ENCODE peak calls at places on chromosomes 6 and 20, in five cellular contexts. J is cardiac muscle cell, W is brain microvascular endothelial cell, E is fibroblast of lung, A is astrocyte. U is an unnamed sample.

GRCh38 chr6:38012573-38012972 is 193.0 kb downstream of the ZFAND3 start:
- DNase-seq in J (peak; percentile 70), W (peak; percentile 28), E (peak; percentile 59), A (peak; percentile 30), U (peak; percentile 16)

GRCh38 chr20:60792941-60793340 is 459.1 kb upstream of the CDH4 start:
- DNase-seq in J (no peak), W (no peak), E (no peak), A (no peak), U (no peak)

GRCh38 chr6:137357263-137357947 is 136.8 kb downstream of the OLIG3 start:
- DNase-seq in J (no peak), W (no peak), E (no peak), A (no peak), U (no peak)

GRCh38 chr6:166488081-166488685 is 98.3 kb downstream of the RAMACL start:
- DNase-seq in J (peak; percentile 72), W (peak; percentile 60), E (no peak), A (no peak), U (no peak)

GRCh38 chr6:2989332-2990178 is 10.1 kb upstream of the NQO2 start:
- DNase-seq in J (peak; percentile 99), W (peak; percentile 97), E (peak; percentile 97), A (peak; percentile 96), U (peak; percentile 91)

GRCh38 chr20:699811-700338 is 24.3 kb upstream of the SCRT2 start:
- DNase-seq in J (no peak), W (no peak), E (no peak), A (no peak), U (no peak)

GRCh38 chr20:36541227-36542018 is at the start of gene MYL9:
- DNase-seq in J (peak; percentile 90), W (peak; percentile 73), E (peak; percentile 81), A (peak; percentile 53), U (no peak)

GRCh38 chr6:12923644-12924235 is 207.2 kb downstream of the PHACTR1 start:
- DNase-seq in J (no peak), W (no peak), E (no peak), A (no peak), U (no peak)

GRCh38 chr6:52263709-52264320 is 19.5 kb upstream of the IL17F start:
- DNase-seq in J (peak; percentile 72), W (peak; percentile 47), E (peak; percentile 33), A (no peak), U (peak; percentile 29)

GRCh38 chr20:17228624-17229061 is 1.8 kb downstream of the PCSK2 start:
- DNase-seq in J (no peak), W (no peak), E (no peak), A (no peak), U (no peak)

GRCh38 chr20:44979090-44979621 is 12.8 kb downstream of the STK4 start:
- DNase-seq in J (peak; percentile 80), W (peak; percentile 63), E (peak; percentile 49), A (peak; percentile 53), U (no peak)

GRCh38 chr20:50442526-50442925 is 67.7 kb upstream of the PTPN1 start:
- DNase-seq in J (no peak), W (no peak), E (no peak), A (no peak), U (no peak)

GRCh38 chr6:87333591-87334181 is 4.6 kb upstream of the GJB7 start:
- DNase-seq in J (peak; percentile 60), W (peak; percentile 27), E (peak; percentile 37), A (peak; percentile 22), U (no peak)

GRCh38 chr20:49901588-49901987 is 13.7 kb downstream of the SPATA2 start:
- DNase-seq in J (no peak), W (no peak), E (no peak), A (no peak), U (no peak)

GRCh38 chr6:98463629-98464028 is 370.7 kb upstream of the POU3F2 start:
- DNase-seq in J (no peak), W (no peak), E (no peak), A (no peak), U (no peak)

GRCh38 chr6:89034586-89035251 is 45.8 kb upstream of the PNRC1 start:
- DNase-seq in J (peak; percentile 97), W (no peak), E (peak; percentile 65), A (peak; percentile 62), U (no peak)

GRCh38 chr20:21396921-21397340 is 395 bp downstream of the NKX2-4 start:
- DNase-seq in J (no peak), W (no peak), E (no peak), A (no peak), U (no peak)

GRCh38 chr6:157726892-157727628 is 96.0 kb upstream of the SNX9 start:
- DNase-seq in J (peak; percentile 33), W (no peak), E (no peak), A (no peak), U (no peak)

GRCh38 chr20:7770578-7770977 is 169.7 kb downstream of the HAO1 start:
- DNase-seq in J (no peak), W (peak; percentile 17), E (peak; percentile 30), A (peak; percentile 18), U (peak; percentile 37)

GRCh38 chr6:89508755-89509563 is 76.0 kb downstream of the ANKRD6 start:
- DNase-seq in J (peak; percentile 32), W (no peak), E (peak; percentile 13), A (no peak), U (no peak)

GRCh38 chr6:63802606-63803206 is 167.1 kb downstream of the PHF3 start:
- DNase-seq in J (peak; percentile 57), W (peak; percentile 39), E (peak; percentile 17), A (no peak), U (no peak)
- TF ChIP-seq CTCF in J (peak; percentile 72), W (peak; percentile 65), E (peak; percentile 64), A (peak; percentile 67), U (peak; percentile 54)

GRCh38 chr20:57164872-57165271 is 101.6 kb downstream of the BMP7 start:
- DNase-seq in J (no peak), W (no peak), E (no peak), A (no peak), U (no peak)
- H3K36me3 ChIP-seq in J (peaks cover under 1% of the 10 kb centered on the region), W (no peaks in the 10 kb centered on the region), E (no peaks in the 10 kb centered on the region), A (no peaks in the 10 kb centered on the region), U (no peaks in the 10 kb centered on the region)

DNA sequence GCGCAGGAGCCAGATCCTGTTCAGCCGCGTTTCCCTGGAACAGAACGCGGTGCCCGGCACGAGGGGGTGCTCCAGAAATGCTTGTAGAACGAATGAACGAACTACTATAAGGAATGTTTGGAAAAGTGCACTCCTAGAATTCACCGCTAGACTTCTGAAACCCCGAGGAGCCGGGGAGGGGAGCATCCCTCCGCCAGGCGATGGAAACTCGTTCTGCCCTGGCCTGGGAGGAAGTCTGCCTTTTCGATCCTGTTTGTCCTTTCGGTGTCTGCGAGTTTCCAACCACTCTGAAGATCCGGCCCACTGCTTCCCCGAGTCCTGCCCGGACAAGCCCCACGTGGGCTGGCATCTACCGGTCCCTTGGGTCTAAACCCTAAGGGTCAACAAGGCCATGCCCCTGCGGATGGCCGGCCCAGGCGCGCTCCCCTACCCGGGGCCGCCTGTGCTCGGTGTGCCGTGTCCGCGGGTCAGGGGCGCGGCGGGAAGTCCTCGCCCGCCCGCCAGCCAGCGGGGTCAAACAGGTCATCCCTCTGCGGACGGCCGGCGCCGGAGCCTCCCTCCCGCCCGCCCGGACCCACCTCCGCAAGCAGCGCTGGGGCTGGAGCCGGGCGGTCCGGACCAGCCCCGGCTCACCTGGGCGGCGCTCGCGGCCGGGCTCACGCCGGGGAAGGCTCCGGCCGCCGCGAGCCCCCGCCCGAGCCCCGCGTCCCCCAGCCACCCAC is 521 bp downstream of the SULF2 start:
- DNase-seq in J (peak; percentile 67), W (no peak), E (peak; percentile 70), A (peak; percentile 58), U (no peak)
- TF ChIP-seq CTCF in J (peak; percentile 42), W (peak; percentile 52), E (peak; percentile 23), A (peak; percentile 12), U (peak; percentile 44)

GRCh38 chr6:25971187-25971811 is 8.7 kb downstream of the TRIM38 start:
- DNase-seq in J (peak; percentile 97), W (peak; percentile 86), E (peak; percentile 95), A (peak; percentile 95), U (peak; percentile 86)

GRCh38 chr6:25972902-25973301 is 10.3 kb downstream of the TRIM38 start:
- DNase-seq in J (no peak), W (no peak), E (no peak), A (no peak), U (no peak)

GRCh38 chr6:25972128-25972527 is 9.5 kb downstream of the TRIM38 start:
- DNase-seq in J (no peak), W (no peak), E (no peak), A (no peak), U (no peak)

GRCh38 chr6:25975909-25976560 is 13.4 kb downstream of the TRIM38 start:
- DNase-seq in J (peak; percentile 52), W (no peak), E (no peak), A (no peak), U (no peak)

DNA sequence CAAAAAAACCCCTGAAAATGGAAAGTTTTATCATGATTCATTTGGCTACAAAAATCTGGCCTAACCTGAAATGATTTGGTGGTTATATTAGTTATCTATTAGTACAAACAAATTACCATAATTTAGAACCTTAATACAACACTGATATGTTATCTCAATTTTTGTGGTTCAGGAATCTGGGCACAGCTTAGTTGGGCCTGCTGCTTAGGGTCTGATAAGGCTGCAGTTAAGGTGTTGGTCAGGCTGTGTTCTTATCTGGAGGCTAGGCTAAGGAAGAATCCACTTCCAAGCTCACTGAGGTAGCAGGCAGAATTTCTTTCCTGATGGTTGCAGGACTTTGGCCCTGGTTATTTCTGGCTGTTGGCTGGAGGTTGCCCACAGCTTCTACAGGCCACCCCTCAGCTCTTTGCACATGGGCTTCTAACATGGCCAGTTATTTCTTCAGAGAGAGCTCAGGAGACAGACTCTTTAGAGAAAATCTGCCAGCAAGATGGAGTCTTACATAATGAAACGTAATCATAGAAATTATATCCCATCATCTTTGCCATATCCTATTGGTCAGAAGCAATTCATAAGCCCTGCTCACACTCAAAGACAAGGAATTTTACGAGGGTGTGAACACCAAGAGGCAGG is 11.4 kb downstream of the TRIM38 start:
- DNase-seq in J (no peak), W (no peak), E (peak; percentile 25), A (no peak), U (no peak)
- H3K36me3 ChIP-seq in J (no peaks in the 10 kb centered on the region), W (peaks cover 64% of the 10 kb centered on the region), E (peaks cover 18% of the 10 kb centered on the region), A (peaks cover 5% of the 10 kb centered on the region), U (no peaks in the 10 kb centered on the region)